ENCODE peak calls at places on chromosomes 4 and X, in eight cellular contexts. B is A549; N is effector CD4-positive, alpha-beta T cell; S is stimulated activated CD4-positive, alpha-beta T cell treated with anti-CD3 and anti-CD28 coated beads, Interleukin-12 subunit alpha, Interleukin-12 subunit beta, amount 100 ng/mL, for 4 hours; A is D341Med; T is BJ; O is GM23248; L is effector memory CD4-positive, alpha-beta T cell. U is an unnamed sample.

GRCh38 chr4:40557741-40558140 is 71.9 kb downstream of the RBM47 start:
- DNase-seq in B (no peak), N (no peak), S (no peak), A (no peak), T (no peak), O (no peak), L (no peak), U (no peak)

GRCh38 chrX:5236096-5236495 is 992.6 kb downstream of the NLGN4X start:
- DNase-seq in B (peak; percentile 1), N (no peak), S (no peak), A (peak; percentile 34), T (no peak), O (no peak), L (no peak), U (no peak)

GRCh38 chr4:56630876-56631666 is 50.0 kb downstream of the HOPX start:
- DNase-seq in B (no peak), N (no peak), S (no peak), A (no peak), T (no peak), O (peak; percentile 57), L (no peak), U (no peak)

GRCh38 chr4:129218355-129218754 is 122.4 kb downstream of the C4orf33 start:
- DNase-seq in B (no peak), N (no peak), S (no peak), A (peak; percentile 55), T (no peak), O (peak; percentile 14), L (no peak), U (peak; percentile 73)

GRCh38 chr4:151865744-151866143 is 104.9 kb upstream of the GATB start:
- DNase-seq in B (no peak), N (no peak), S (no peak), A (no peak), T (no peak), O (peak; percentile 13), L (no peak), U (no peak)

GRCh38 chr4:122576261-122577188 is 44.3 kb downstream of the IL21 start:
- DNase-seq in B (peak; percentile 19), N (peak; percentile 29), S (no peak), A (peak; percentile 42), T (no peak), O (peak; percentile 71), L (no peak), U (no peak)

GRCh38 chr4:15657366-15657765 is 2.2 kb upstream of the FBXL5 start:
- DNase-seq in B (no peak), N (no peak), S (no peak), A (no peak), T (no peak), O (peak; percentile 44), L (no peak), U (no peak)

GRCh38 chr4:141768954-141769353 is 132.6 kb downstream of the IL15 start:
- DNase-seq in B (no peak), N (no peak), S (no peak), A (peak; percentile 36), T (peak; percentile 51), O (peak; percentile 89), L (no peak), U (no peak)

GRCh38 chr4:1216869-1217294 is 32.0 kb downstream of the CTBP1 start:
- DNase-seq in B (no peak), N (peak; percentile 45), S (peak; percentile 55), A (no peak), T (no peak), O (no peak), L (peak; percentile 37), U (no peak)

GRCh38 chrX:68703369-68703768 is 55.9 kb downstream of the STARD8 start:
- DNase-seq in B (no peak), N (no peak), S (no peak), A (no peak), T (no peak), O (no peak), L (no peak), U (no peak)

GRCh38 chr4:186878203-186878800 is 154.6 kb upstream of the FAT1 start:
- DNase-seq in B (no peak), N (no peak), S (no peak), A (no peak), T (peak; percentile 46), O (no peak), L (no peak), U (no peak)

GRCh38 chr4:158090323-158090722 is 82.5 kb downstream of the GASK1B start:
- DNase-seq in B (no peak), N (no peak), S (no peak), A (no peak), T (no peak), O (peak; percentile 3), L (no peak), U (no peak)

GRCh38 chr4:101348367-101348827 is 1.1 kb upstream of the PPP3CA start:
- DNase-seq in B (peak; percentile 11), N (no peak), S (no peak), A (no peak), T (no peak), O (peak; percentile 63), L (no peak), U (no peak)

GRCh38 chrX:37746268-37746931 is 33.5 kb upstream of the CYBB start:
- DNase-seq in B (no peak), N (no peak), S (no peak), A (no peak), T (no peak), O (no peak), L (no peak), U (no peak)

GRCh38 chr4:73815145-73815544 is 21.3 kb upstream of the CXCL6 start:
- DNase-seq in B (no peak), N (no peak), S (no peak), A (no peak), T (no peak), O (no peak), L (no peak), U (peak; percentile 60)

GRCh38 chrX:67780694-67781109 is 236.9 kb downstream of the AR start:
- DNase-seq in B (no peak), N (no peak), S (no peak), A (no peak), T (peak; percentile 96), O (peak; percentile 92), L (no peak), U (no peak)

GRCh38 chr4:123976285-123976684 is 579.7 kb downstream of the SPRY1 start:
- DNase-seq in B (no peak), N (no peak), S (no peak), A (no peak), T (no peak), O (no peak), L (no peak), U (no peak)

GRCh38 chr4:141195095-141195707 is 25.5 kb upstream of the ZNF330 start:
- DNase-seq in B (no peak), N (no peak), S (no peak), A (peak; percentile 67), T (no peak), O (no peak), L (no peak), U (no peak)

GRCh38 chr4:132982151-132982550 is 166.9 kb upstream of the PCDH10 start:
- DNase-seq in B (no peak), N (no peak), S (no peak), A (no peak), T (no peak), O (no peak), L (no peak), U (no peak)

U was measured in NCI-H2029.